ENCODE peak calls at places on chromosomes 5 and 9, in seven cellular contexts. One of them, this sample, is unnamed.
A peak's percentile ranks its signal among the peaks of the same experiment; 100 is the strongest.

GRCh38 chr9:121912812-121913627 is 180.1 kb downstream of the TTLL11 start:
- DNase-seq in lower lobe of right lung: no peak
- DNase-seq in fibroblast of mammary gland: no peak
- DNase-seq in stimulated activated CD8-positive, alpha-beta memory T cell treated with anti-CD3 and anti-CD28 coated beads, Interleukin-4, amount 100 ng/mL, for 1 hour: no peak
- DNase-seq in effector CD8-positive, alpha-beta T cell: no peak
- DNase-seq in mesendoderm: no peak
- DNase-seq in brain microvascular endothelial cell: no peak
- DNase-seq in this sample: no peak

GRCh38 chr9:91282292-91282691 is 79.4 kb downstream of the AUH start:
- DNase-seq in fibroblast of mammary gland: peak; percentile 65
- DNase-seq in brain microvascular endothelial cell: no peak
- DNase-seq in lower lobe of right lung: no peak
- DNase-seq in effector CD8-positive, alpha-beta T cell: no peak
- DNase-seq in mesendoderm: no peak
- DNase-seq in stimulated activated CD8-positive, alpha-beta memory T cell treated with anti-CD3 and anti-CD28 coated beads, Interleukin-4, amount 100 ng/mL, for 1 hour: no peak
- DNase-seq in this sample: no peak

GRCh38 chr5:135567661-135568060 is 11.1 kb downstream of the CXCL14 start:
- DNase-seq in brain microvascular endothelial cell: peak; percentile 12
- DNase-seq in lower lobe of right lung: no peak
- DNase-seq in effector CD8-positive, alpha-beta T cell: no peak
- DNase-seq in mesendoderm: peak; percentile 61
- DNase-seq in stimulated activated CD8-positive, alpha-beta memory T cell treated with anti-CD3 and anti-CD28 coated beads, Interleukin-4, amount 100 ng/mL, for 1 hour: no peak
- DNase-seq in fibroblast of mammary gland: no peak
- DNase-seq in this sample: no peak

GRCh38 chr9:136947955-136948510 is 3.0 kb downstream of the C8G start:
- DNase-seq in stimulated activated CD8-positive, alpha-beta memory T cell treated with anti-CD3 and anti-CD28 coated beads, Interleukin-4, amount 100 ng/mL, for 1 hour: no peak
- DNase-seq in mesendoderm: peak; percentile 69
- DNase-seq in fibroblast of mammary gland: peak; percentile 30
- DNase-seq in lower lobe of right lung: no peak
- DNase-seq in brain microvascular endothelial cell: no peak
- DNase-seq in effector CD8-positive, alpha-beta T cell: no peak
- DNase-seq in this sample: peak; percentile 82

GRCh38 chr5:73454379-73455036 is 5.9 kb upstream of the FOXD1 start:
- DNase-seq in effector CD8-positive, alpha-beta T cell: peak; percentile 16
- DNase-seq in lower lobe of right lung: no peak
- DNase-seq in brain microvascular endothelial cell: peak; percentile 58
- DNase-seq in fibroblast of mammary gland: peak; percentile 58
- DNase-seq in stimulated activated CD8-positive, alpha-beta memory T cell treated with anti-CD3 and anti-CD28 coated beads, Interleukin-4, amount 100 ng/mL, for 1 hour: no peak
- DNase-seq in mesendoderm: peak; percentile 95
- DNase-seq in this sample: no peak

GRCh38 chr9:136187683-136188586 is 17.0 kb downstream of the LHX3 start:
- DNase-seq in fibroblast of mammary gland: no peak
- DNase-seq in brain microvascular endothelial cell: no peak
- DNase-seq in lower lobe of right lung: no peak
- DNase-seq in mesendoderm: peak; percentile 85
- DNase-seq in stimulated activated CD8-positive, alpha-beta memory T cell treated with anti-CD3 and anti-CD28 coated beads, Interleukin-4, amount 100 ng/mL, for 1 hour: no peak
- DNase-seq in effector CD8-positive, alpha-beta T cell: no peak
- DNase-seq in this sample: no peak

GRCh38 chr9:36872641-36873040 is 161.4 kb downstream of the PAX5 start:
- DNase-seq in stimulated activated CD8-positive, alpha-beta memory T cell treated with anti-CD3 and anti-CD28 coated beads, Interleukin-4, amount 100 ng/mL, for 1 hour: no peak
- DNase-seq in lower lobe of right lung: no peak
- DNase-seq in brain microvascular endothelial cell: no peak
- DNase-seq in fibroblast of mammary gland: no peak
- DNase-seq in effector CD8-positive, alpha-beta T cell: no peak
- DNase-seq in mesendoderm: no peak
- DNase-seq in this sample: no peak

GRCh38 chr5:96228449-96228848 is 204.6 kb downstream of the PCSK1 start:
- DNase-seq in lower lobe of right lung: no peak
- DNase-seq in fibroblast of mammary gland: peak; percentile 65
- DNase-seq in brain microvascular endothelial cell: no peak
- DNase-seq in effector CD8-positive, alpha-beta T cell: no peak
- DNase-seq in stimulated activated CD8-positive, alpha-beta memory T cell treated with anti-CD3 and anti-CD28 coated beads, Interleukin-4, amount 100 ng/mL, for 1 hour: no peak
- DNase-seq in mesendoderm: no peak
- DNase-seq in this sample: no peak

GRCh38 chr5:168023190-168023589 is 268.3 kb upstream of the WWC1 start:
- DNase-seq in fibroblast of mammary gland: no peak
- DNase-seq in lower lobe of right lung: no peak
- DNase-seq in stimulated activated CD8-positive, alpha-beta memory T cell treated with anti-CD3 and anti-CD28 coated beads, Interleukin-4, amount 100 ng/mL, for 1 hour: no peak
- DNase-seq in brain microvascular endothelial cell: no peak
- DNase-seq in mesendoderm: no peak
- DNase-seq in effector CD8-positive, alpha-beta T cell: no peak
- DNase-seq in this sample: no peak

GRCh38 chr5:107849118-107849517 is 178.4 kb upstream of the EFNA5 start:
- DNase-seq in stimulated activated CD8-positive, alpha-beta memory T cell treated with anti-CD3 and anti-CD28 coated beads, Interleukin-4, amount 100 ng/mL, for 1 hour: no peak
- DNase-seq in fibroblast of mammary gland: no peak
- DNase-seq in mesendoderm: no peak
- DNase-seq in brain microvascular endothelial cell: no peak
- DNase-seq in lower lobe of right lung: no peak
- DNase-seq in effector CD8-positive, alpha-beta T cell: no peak
- DNase-seq in this sample: no peak

GRCh38 chr5:134467231-134467630 is 55.5 kb upstream of the CDKN2AIPNL start:
- DNase-seq in mesendoderm: no peak
- DNase-seq in fibroblast of mammary gland: no peak
- DNase-seq in lower lobe of right lung: no peak
- DNase-seq in stimulated activated CD8-positive, alpha-beta memory T cell treated with anti-CD3 and anti-CD28 coated beads, Interleukin-4, amount 100 ng/mL, for 1 hour: no peak
- DNase-seq in brain microvascular endothelial cell: no peak
- DNase-seq in effector CD8-positive, alpha-beta T cell: no peak
- DNase-seq in this sample: no peak

GRCh38 chr5:135064235-135064570 is 30.2 kb upstream of the PITX1 start:
- DNase-seq in fibroblast of mammary gland: no peak
- DNase-seq in effector CD8-positive, alpha-beta T cell: no peak
- DNase-seq in brain microvascular endothelial cell: no peak
- DNase-seq in lower lobe of right lung: no peak
- DNase-seq in stimulated activated CD8-positive, alpha-beta memory T cell treated with anti-CD3 and anti-CD28 coated beads, Interleukin-4, amount 100 ng/mL, for 1 hour: no peak
- DNase-seq in mesendoderm: no peak
- DNase-seq in this sample: no peak

GRCh38 chr5:169650701-169651331 is 13.7 kb downstream of the DOCK2 start:
- DNase-seq in mesendoderm: no peak
- DNase-seq in stimulated activated CD8-positive, alpha-beta memory T cell treated with anti-CD3 and anti-CD28 coated beads, Interleukin-4, amount 100 ng/mL, for 1 hour: no peak
- DNase-seq in effector CD8-positive, alpha-beta T cell: no peak
- DNase-seq in fibroblast of mammary gland: peak; percentile 72
- DNase-seq in brain microvascular endothelial cell: peak; percentile 72
- DNase-seq in lower lobe of right lung: no peak
- DNase-seq in this sample: no peak

GRCh38 chr9:96331236-96331947 is 29.4 kb upstream of the HSD17B3 start:
- DNase-seq in brain microvascular endothelial cell: no peak
- DNase-seq in stimulated activated CD8-positive, alpha-beta memory T cell treated with anti-CD3 and anti-CD28 coated beads, Interleukin-4, amount 100 ng/mL, for 1 hour: no peak
- DNase-seq in lower lobe of right lung: no peak
- DNase-seq in fibroblast of mammary gland: peak; percentile 7
- DNase-seq in effector CD8-positive, alpha-beta T cell: no peak
- DNase-seq in mesendoderm: peak; percentile 89
- DNase-seq in this sample: peak; percentile 33

GRCh38 chr9:123655681-123656423 is 274.1 kb downstream of the DENND1A start:
- DNase-seq in fibroblast of mammary gland: no peak
- DNase-seq in brain microvascular endothelial cell: no peak
- DNase-seq in effector CD8-positive, alpha-beta T cell: no peak
- DNase-seq in lower lobe of right lung: no peak
- DNase-seq in stimulated activated CD8-positive, alpha-beta memory T cell treated with anti-CD3 and anti-CD28 coated beads, Interleukin-4, amount 100 ng/mL, for 1 hour: no peak
- DNase-seq in mesendoderm: peak; percentile 90
- DNase-seq in this sample: no peak

This sample was measured in 8988T.